ENCODE peak calls at places on chromosomes 3 and 15, in six cellular contexts. V is cardiac fibroblast; Y is stimulated activated CD4-positive, alpha-beta T cell treated with anti-CD3 and anti-CD28 coated beads, TNF-alpha, amount 100 ng/mL, for 4 hours; H is activated naive CD8-positive, alpha-beta T cell treated with anti-CD3 and anti-CD28 coated beads, Interleukin-2, amount 50 U/mL, for 24 hours; N is head of caudate nucleus; T is stimulated activated naive CD8-positive, alpha-beta T cell treated with anti-CD3 and anti-CD28 coated beads, Interleukin-15, Interleukin-2, amounts not matched to agents 100 U/mL and 50 U/mL, for 24 hours. L is an unnamed sample.
A peak's percentile ranks its signal among the peaks of the same experiment; 100 is the strongest.

GRCh38 chr3:170397579-170398177 is 21.0 kb upstream of the CLDN11 start:
- DNase-seq in V (no peak), Y (no peak), H (no peak), N (no peak), T (no peak), L (no peak)

GRCh38 chr3:122681294-122682015 is 816 bp downstream of the PARP14 start:
- DNase-seq in V (no peak), Y (no peak), H (no peak), N (no peak), T (no peak), L (no peak)

GRCh38 chr3:65785065-65785645 is 253.6 kb downstream of the MAGI1 start:
- DNase-seq in V (peak; percentile 84), Y (no peak), H (no peak), N (no peak), T (no peak), L (peak; percentile 87)

GRCh38 chr3:60610441-60611112 is 640.7 kb downstream of the FHIT start:
- DNase-seq in V (peak; percentile 68), Y (no peak), H (no peak), N (no peak), T (no peak), L (no peak)

GRCh38 chr3:23159929-23160328 is 43.2 kb upstream of the UBE2E2 start:
- DNase-seq in V (peak; percentile 55), Y (no peak), H (no peak), N (no peak), T (no peak), L (no peak)

GRCh38 chr3:64023861-64024223 is 548 bp upstream of the PSMD6 start:
- DNase-seq in V (no peak), Y (no peak), H (no peak), N (no peak), T (no peak), L (no peak)

GRCh38 chr3:17094551-17094950 is 209.8 kb downstream of the PLCL2 start:
- DNase-seq in V (no peak), Y (no peak), H (no peak), N (no peak), T (no peak), L (no peak)

GRCh38 chr3:145882416-145882815 is 278.6 kb downstream of the PLOD2 start:
- DNase-seq in V (peak; percentile 36), Y (no peak), H (no peak), N (no peak), T (no peak), L (no peak)

GRCh38 chr3:186664506-186664905 is 1.3 kb upstream of the HRG start:
- DNase-seq in V (no peak), Y (no peak), H (no peak), N (no peak), T (no peak), L (no peak)

GRCh38 chr15:62254137-62254934 is 89.3 kb upstream of the C2CD4B start:
- DNase-seq in V (peak; percentile 79), Y (peak; percentile 45), H (peak; percentile 79), N (peak; percentile 58), T (peak; percentile 79), L (peak; percentile 1)

GRCh38 chr15:59685737-59686297 is 3.3 kb downstream of the BNIP2 start:
- DNase-seq in V (peak; percentile 67), Y (no peak), H (no peak), N (no peak), T (no peak), L (no peak)

L was measured in pons.